ENCODE peak calls at places on chromosomes 13 and 19, in eight cellular contexts. C, I, Q, N, T, V, X and K are unnamed samples.

GRCh38 chr13:96297360-96297759 is 207.5 kb downstream of the HS6ST3 start:
- DNase-seq in C (no peak), I (no peak), Q (no peak), N (no peak), T (no peak), V (no peak), X (no peak), K (no peak)

GRCh38 chr19:29640231-29640630 is 25.0 kb upstream of the PLEKHF1 start:
- DNase-seq in C (no peak), I (no peak), Q (no peak), N (peak; percentile 73), T (no peak), V (no peak), X (no peak), K (no peak)

GRCh38 chr13:67136157-67136556 is 94.0 kb downstream of the PCDH9 start:
- DNase-seq in C (no peak), I (no peak), Q (no peak), N (no peak), T (no peak), V (no peak), X (no peak), K (no peak)

GRCh38 chr19:16078311-16078758 is 2.0 kb downstream of the TPM4 start:
- DNase-seq in C (no peak), I (peak; percentile 71), Q (peak; percentile 48), N (peak; percentile 46), T (no peak), V (no peak), X (peak; percentile 50), K (peak; percentile 70)

GRCh38 chr13:33545492-33545891 is 259.9 kb upstream of the STARD13 start:
- DNase-seq in C (no peak), I (no peak), Q (no peak), N (no peak), T (no peak), V (no peak), X (no peak), K (no peak)

GRCh38 chr19:29277107-29277506 is 64.2 kb upstream of the UQCRFS1 start:
- DNase-seq in C (no peak), I (peak; percentile 87), Q (no peak), N (no peak), T (no peak), V (no peak), X (no peak), K (no peak)

GRCh38 chr19:48403606-48404005 is 10.1 kb downstream of the GRIN2D start:
- DNase-seq in C (no peak), I (peak; percentile 90), Q (no peak), N (peak; percentile 79), T (no peak), V (peak; percentile 36), X (no peak), K (peak; percentile 36)

GRCh38 chr13:80881495-80882482 is 540.9 kb upstream of the SPRY2 start:
- DNase-seq in C (no peak), I (no peak), Q (no peak), N (no peak), T (no peak), V (no peak), X (no peak), K (no peak)

GRCh38 chr13:30276178-30276577 is 31.2 kb downstream of the KATNAL1 start:
- DNase-seq in C (no peak), I (no peak), Q (no peak), N (no peak), T (no peak), V (no peak), X (no peak), K (no peak)

GRCh38 chr19:32373614-32374295 is 28.3 kb downstream of the ZNF507 start:
- DNase-seq in C (no peak), I (no peak), Q (peak; percentile 20), N (no peak), T (peak; percentile 15), V (peak; percentile 32), X (no peak), K (peak; percentile 32)

DNA sequence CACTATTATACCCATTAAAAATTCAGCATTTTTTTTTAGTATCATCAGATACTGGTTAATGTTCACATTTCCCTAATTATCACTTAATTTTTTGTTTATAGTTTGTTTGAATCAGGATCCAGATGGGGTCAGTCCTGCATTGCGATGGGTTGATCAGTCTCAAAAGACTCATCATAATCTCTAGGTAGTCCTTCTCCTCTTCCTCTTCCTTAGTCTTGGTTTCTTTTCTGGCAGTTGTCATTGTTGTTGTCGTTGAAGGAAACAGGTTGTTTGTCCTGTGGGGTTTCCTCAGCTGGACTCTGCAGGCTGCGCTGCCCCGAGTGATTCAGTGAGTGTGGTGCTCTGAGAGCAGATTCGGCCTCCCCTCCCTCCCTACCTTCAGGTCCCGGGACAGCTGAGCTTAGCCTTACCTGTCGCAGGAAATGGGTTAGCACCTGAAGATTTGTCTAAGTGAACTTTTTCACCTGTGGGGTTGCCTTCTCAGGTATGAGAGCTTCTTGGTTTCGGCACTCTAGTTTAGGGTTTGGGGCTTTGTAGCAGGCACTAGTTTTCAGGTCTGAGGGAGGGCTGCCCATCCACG is 34.1 kb downstream of the NFIX start:
- DNase-seq in C (no peak), I (no peak), Q (no peak), N (no peak), T (no peak), V (no peak), X (no peak), K (no peak)
- H3K4me1 ChIP-seq in C (peaks cover 84% of the 10 kb centered on the region), I (no peaks in the 10 kb centered on the region), Q (peaks cover 46% of the 10 kb centered on the region), N (peaks cover 38% of the 10 kb centered on the region), T (peaks cover 64% of the 10 kb centered on the region), V (peaks cover 79% of the 10 kb centered on the region), X (peaks cover 10% of the 10 kb centered on the region), K (peaks cover 96% of the 10 kb centered on the region)

GRCh38 chr19:19338082-19338481 is 17.5 kb downstream of the MAU2 start:
- DNase-seq in C (no peak), I (no peak), Q (no peak), N (no peak), T (no peak), V (no peak), X (no peak), K (no peak)
- H3K36me3 ChIP-seq in C (peaks cover 64% of the 10 kb centered on the region), I (peaks cover 36% of the 10 kb centered on the region), Q (no peaks in the 10 kb centered on the region), N (no peaks in the 10 kb centered on the region), T (peaks cover 58% of the 10 kb centered on the region), V (peaks cover 68% of the 10 kb centered on the region), X (no peaks in the 10 kb centered on the region), K (peaks cover 100% of the 10 kb centered on the region)

GRCh38 chr13:102197193-102197592 is 204.7 kb downstream of the FGF14 start:
- DNase-seq in C (no peak), I (peak; percentile 74), Q (no peak), N (no peak), T (no peak), V (no peak), X (no peak), K (no peak)
- H3K4me1 ChIP-seq in C (no peaks in the 10 kb centered on the region), I (peaks cover 2% of the 10 kb centered on the region), Q (no peaks in the 10 kb centered on the region), N (no peaks in the 10 kb centered on the region), T (peaks cover 2% of the 10 kb centered on the region), V (no peaks in the 10 kb centered on the region), X (no peaks in the 10 kb centered on the region), K (no peaks in the 10 kb centered on the region)

DNA sequence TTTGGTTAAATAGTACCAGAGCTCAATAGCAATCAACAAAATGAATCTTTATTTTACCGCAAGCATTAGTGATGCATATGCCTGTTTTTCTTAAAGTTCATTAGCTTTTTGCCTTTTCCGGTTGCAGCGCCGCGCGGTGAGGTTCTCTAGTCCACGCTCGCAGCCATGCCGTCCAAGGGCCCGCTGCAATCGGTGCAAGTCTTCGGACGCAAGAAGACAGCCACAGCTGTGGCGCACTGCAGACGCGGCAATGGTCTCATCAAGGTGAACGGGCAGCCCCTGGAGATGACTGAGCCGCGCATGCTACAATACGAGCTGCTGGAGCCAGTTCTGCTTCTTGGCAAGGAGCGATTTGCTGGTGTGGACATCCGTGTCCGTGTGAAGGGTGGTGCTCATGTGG is 42.1 kb upstream of the ZNF486 start:
- DNase-seq in C (no peak), I (no peak), Q (no peak), N (no peak), T (no peak), V (no peak), X (no peak), K (no peak)
- H3K36me3 ChIP-seq in C (peaks cover 3% of the 10 kb centered on the region), I (peaks cover 99% of the 10 kb centered on the region), Q (no peaks in the 10 kb centered on the region), N (no peaks in the 10 kb centered on the region), T (peaks cover 4% of the 10 kb centered on the region), V (no peaks in the 10 kb centered on the region), X (no peaks in the 10 kb centered on the region), K (peaks cover 78% of the 10 kb centered on the region)

GRCh38 chr13:40434516-40435397 is 231.7 kb downstream of the FOXO1 start:
- DNase-seq in C (no peak), I (no peak), Q (no peak), N (no peak), T (no peak), V (no peak), X (no peak), K (no peak)
- H3K4me1 ChIP-seq in C (peaks cover 8% of the 10 kb centered on the region), I (no peaks in the 10 kb centered on the region), Q (peaks cover 6% of the 10 kb centered on the region), N (peaks cover 4% of the 10 kb centered on the region), T (peaks cover 12% of the 10 kb centered on the region), V (peaks cover 7% of the 10 kb centered on the region), X (no peaks in the 10 kb centered on the region), K (peaks cover 31% of the 10 kb centered on the region)